ENCODE peak calls at places on chromosomes 2 and 18, in nine cellular contexts. P is GM20000; H is omental fat pad; Z is H9; Y is RWPE1; F is heart right ventricle; B is astrocyte of the cerebellum; I is HL-60; D is activated CD8-positive, alpha-beta T cell treated with anti-CD3 and anti-CD28 coated beads for 36 hours. X is an unnamed sample.

GRCh38 chr2:232386740-232387450 is 8.3 kb downstream of the ALPP start:
- DNase-seq in F (no peak), Z (peak; percentile 56), B (no peak), P (no peak), D (no peak), Y (no peak), H (no peak), I (no peak), X (no peak)

GRCh38 chr2:64766841-64767669 is 113.3 kb upstream of the SERTAD2 start:
- DNase-seq in H (no peak), P (peak; percentile 56), B (no peak), Y (no peak), D (no peak), I (no peak), Z (no peak), F (no peak), X (no peak)

GRCh38 chr2:221554769-221555510 is 17.2 kb downstream of the EPHA4 start:
- DNase-seq in P (peak; percentile 39), H (no peak), Z (peak; percentile 53), Y (no peak), F (peak; percentile 30), I (no peak), B (no peak), D (peak; percentile 2), X (no peak)

GRCh38 chr2:88058226-88058625 is 2.6 kb upstream of the KRCC1 start:
- DNase-seq in Z (no peak), B (no peak), P (no peak), I (no peak), F (no peak), D (no peak), Y (no peak), H (no peak), X (no peak)

GRCh38 chr2:217920879-217921603 is 81.8 kb downstream of the TNS1 start:
- DNase-seq in F (peak; percentile 72), Z (no peak), I (no peak), Y (no peak), P (no peak), H (no peak), B (no peak), D (no peak), X (no peak)

GRCh38 chr18:54607213-54607934 is 16.3 kb downstream of the DYNAP start:
- DNase-seq in F (no peak), P (no peak), D (no peak), I (no peak), Y (peak; percentile 10), H (no peak), Z (peak; percentile 65), B (peak; percentile 37), X (peak; percentile 93)

GRCh38 chr2:167489307-167489706 is 601.0 kb downstream of the XIRP2 start:
- DNase-seq in P (no peak), D (no peak), F (no peak), Y (no peak), Z (no peak), I (no peak), B (peak; percentile 3), H (no peak), X (no peak)

GRCh38 chr2:70541481-70542020 is 12.1 kb downstream of the TGFA start:
- DNase-seq in D (no peak), P (no peak), I (no peak), Y (peak; percentile 87), B (no peak), H (no peak), F (no peak), Z (no peak), X (peak; percentile 87)

GRCh38 chr18:8607776-8608682 is 1.2 kb upstream of the RAB12 start:
- DNase-seq in F (no peak), D (no peak), H (no peak), I (no peak), Y (no peak), B (no peak), P (no peak), Z (no peak), X (no peak)

GRCh38 chr2:37916512-37917082 is 8.5 kb upstream of the RMDN2 start:
- DNase-seq in P (no peak), Z (no peak), F (peak; percentile 39), B (peak; percentile 98), Y (peak; percentile 72), I (no peak), H (no peak), D (no peak), X (peak; percentile 98)

GRCh38 chr2:26061539-26061938 is 27.7 kb downstream of the RAB10 start:
- DNase-seq in P (no peak), Y (no peak), H (no peak), B (no peak), I (no peak), D (no peak), F (no peak), Z (no peak), X (no peak)
- TF ChIP-seq CTCF in P (no peak), Y (no peak), H (no peak), B (no peak), I (no peak), D (no peak), F (no peak), Z (no peak), X (no peak)

DNA sequence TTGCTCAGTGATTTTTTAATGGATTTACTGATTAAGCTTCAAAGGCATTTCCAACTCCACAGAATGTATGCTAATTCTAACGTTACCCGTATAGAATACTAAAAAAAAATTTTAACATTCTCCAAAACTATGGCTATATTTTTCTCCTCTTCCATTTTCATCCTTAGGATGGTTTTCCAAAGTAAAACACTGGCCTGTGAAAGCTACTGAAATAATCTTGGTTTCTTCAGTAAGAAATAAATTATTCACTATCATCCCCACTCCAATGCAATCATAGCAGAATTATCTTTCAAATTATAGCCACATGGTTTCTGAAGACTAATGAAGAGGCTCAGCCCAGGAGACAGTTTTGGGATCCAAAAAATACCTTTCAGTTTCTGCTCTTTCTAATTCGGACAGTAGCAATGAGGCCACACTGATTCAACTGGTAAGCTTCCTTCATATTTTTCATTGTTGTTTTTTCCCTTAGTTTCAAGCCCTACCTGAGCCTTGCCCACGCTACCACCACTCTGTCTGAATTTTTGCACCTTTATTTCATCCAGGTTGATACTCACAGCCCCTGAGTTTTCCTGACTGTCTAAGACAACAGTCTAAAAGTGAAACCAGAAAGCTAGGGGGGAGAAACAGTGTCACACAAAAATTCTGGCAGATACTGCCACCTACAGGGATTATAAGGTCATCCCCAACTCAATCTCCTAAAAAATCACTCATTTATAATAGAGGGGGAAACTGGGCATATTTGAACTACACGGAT is 887.9 kb downstream of the NRXN1 start:
- DNase-seq in D (peak; percentile 1), P (peak; percentile 34), B (peak; percentile 18), Z (no peak), I (peak; percentile 14), Y (peak; percentile 45), F (peak; percentile 5), H (no peak), X (peak; percentile 63)
- TF ChIP-seq CTCF in D (no peak), P (peak; percentile 31), B (peak; percentile 70), Z (peak; percentile 82), I (peak; percentile 33), Y (peak; percentile 54), F (peak; percentile 48), H (no peak), X (peak; percentile 51)

DNA sequence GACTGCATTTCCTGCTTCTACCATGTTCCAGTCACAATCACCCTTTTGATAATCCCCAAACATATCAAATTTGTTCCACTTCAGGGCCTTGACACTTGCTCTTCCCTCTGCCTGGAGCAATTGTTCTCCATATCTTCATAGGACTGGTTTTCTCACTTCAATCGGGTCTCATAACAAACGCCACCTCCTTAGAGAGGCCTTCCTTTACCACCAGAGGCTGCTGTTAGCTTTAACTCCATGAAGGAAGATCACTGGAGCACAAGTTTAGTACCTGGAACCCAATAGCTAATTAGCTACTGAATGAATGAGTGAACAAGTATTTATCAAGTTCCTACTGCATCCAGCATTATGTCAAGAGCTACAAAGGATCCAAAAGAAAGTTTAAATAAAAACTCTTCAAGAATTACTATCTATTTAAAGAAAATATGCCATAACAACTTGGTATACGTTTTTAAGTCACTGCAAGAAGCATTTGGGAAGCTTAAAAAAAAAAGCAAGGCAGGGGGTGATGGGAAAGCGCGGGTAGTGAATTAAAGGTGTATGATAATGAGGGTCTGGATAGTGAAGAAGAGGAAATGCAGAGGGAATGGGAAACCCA is 58.8 kb downstream of the BAZ2B start:
- DNase-seq in P (no peak), F (no peak), Y (peak; percentile 34), D (no peak), Z (peak; percentile 35), I (peak; percentile 45), B (no peak), H (no peak), X (peak; percentile 45)
- TF ChIP-seq CTCF in P (no peak), F (peak; percentile 39), Y (peak; percentile 29), D (no peak), Z (peak; percentile 61), I (peak; percentile 5), B (peak; percentile 38), H (no peak), X (peak; percentile 48)

DNA sequence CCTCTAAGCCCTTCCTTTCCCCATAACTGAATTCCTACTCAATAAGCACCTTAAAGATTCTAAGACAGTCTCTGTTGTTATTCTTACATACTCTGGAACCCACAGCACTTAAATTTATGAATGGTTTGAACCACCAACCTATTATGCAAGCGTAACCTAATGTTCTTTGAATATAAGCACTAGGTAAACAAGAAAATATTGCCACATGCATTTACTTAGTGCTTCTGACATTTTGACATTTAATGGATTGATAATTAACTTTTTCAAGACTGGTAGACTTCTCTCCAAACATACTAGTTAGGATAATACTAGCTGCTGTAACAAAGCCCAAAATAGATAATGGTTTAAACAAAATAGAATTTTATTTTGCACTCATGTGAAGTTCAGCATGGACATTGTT is 164.8 kb downstream of the ARHGAP15 start:
- DNase-seq in F (no peak), H (no peak), Z (no peak), Y (no peak), I (no peak), D (no peak), B (no peak), P (no peak), X (no peak)
- TF ChIP-seq CTCF in F (no peak), H (no peak), Z (no peak), Y (no peak), I (no peak), D (no peak), B (no peak), P (no peak), X (no peak)

DNA sequence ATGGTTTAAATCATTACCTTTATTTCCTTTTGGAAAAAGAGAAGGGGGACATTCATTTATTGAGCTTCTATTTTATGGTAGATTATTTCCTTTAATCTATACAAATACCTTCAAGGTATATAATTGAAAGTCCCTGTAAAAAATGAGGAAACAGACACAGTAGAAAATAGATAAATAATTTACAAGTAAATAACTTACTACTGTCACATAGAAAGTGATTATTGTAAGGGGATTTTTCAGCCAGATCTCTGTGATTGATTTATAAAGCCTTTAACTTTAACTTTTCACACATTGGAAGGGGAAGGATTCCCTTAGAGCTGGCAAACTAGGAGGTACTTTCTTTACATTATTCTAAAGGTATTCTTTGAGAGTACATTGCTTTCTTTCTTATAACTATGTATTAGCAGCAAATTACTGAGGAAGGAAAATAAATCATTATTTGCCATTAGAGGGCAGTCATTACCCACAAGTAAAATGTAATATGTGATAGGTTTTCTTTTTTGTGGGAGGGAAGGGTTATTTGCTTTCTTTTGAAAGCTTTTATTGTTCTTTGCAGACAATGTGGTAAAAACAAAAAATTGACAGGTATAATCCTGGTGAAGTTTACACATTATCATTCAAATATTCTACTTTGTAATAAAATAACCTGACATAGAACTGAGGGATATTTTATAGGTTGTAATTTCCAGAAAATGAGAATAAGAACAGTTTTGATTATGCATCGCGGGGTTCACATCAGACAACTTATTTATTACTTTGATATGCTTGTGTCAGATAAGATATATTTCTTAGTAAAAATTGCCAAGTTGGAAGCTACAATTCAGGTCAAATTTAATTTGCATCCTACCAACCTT is 24.8 kb upstream of the RPE start:
- DNase-seq in D (no peak), I (no peak), Z (no peak), H (no peak), B (peak; percentile 31), P (peak; percentile 30), F (no peak), Y (peak; percentile 30), X (peak; percentile 47)
- TF ChIP-seq CTCF in D (peak; percentile 65), I (peak; percentile 23), Z (peak; percentile 69), H (no peak), B (no peak), P (no peak), F (peak; percentile 70), Y (peak; percentile 64), X (peak; percentile 39)